ENCODE peak calls at places on chromosomes 16 and 17, in four cellular contexts. One of them, this sample, is unnamed.

GRCh38 chr16:81401035-81401950 is 43.3 kb upstream of the CMIP start:
- DNase-seq in naive B cell: no peak
- DNase-seq in KBM-7: no peak
- DNase-seq in fibroblast of the conjunctiva: peak
- DNase-seq in this sample: no peak

GRCh38 chr17:77723909-77724875 is 234.3 kb upstream of the TNRC6C start:
- DNase-seq in naive B cell: no peak
- DNase-seq in KBM-7: no peak
- DNase-seq in fibroblast of the conjunctiva: no peak
- DNase-seq in this sample: no peak

GRCh38 chr16:51898872-51899271 is 648.1 kb downstream of the TOX3 start:
- DNase-seq in naive B cell: no peak
- DNase-seq in KBM-7: no peak
- DNase-seq in fibroblast of the conjunctiva: no peak
- DNase-seq in this sample: no peak

GRCh38 chr17:1943432-1943802 is 81.7 kb downstream of the RTN4RL1 start:
- DNase-seq in naive B cell: no peak
- DNase-seq in KBM-7: no peak
- DNase-seq in fibroblast of the conjunctiva: no peak
- DNase-seq in this sample: no peak

GRCh38 chr16:66502020-66502913 is 47.7 kb downstream of the TK2 start:
- DNase-seq in naive B cell: no peak
- DNase-seq in KBM-7: no peak
- DNase-seq in fibroblast of the conjunctiva: peak
- DNase-seq in this sample: peak

GRCh38 chr16:67146523-67147357 is 4.1 kb downstream of the B3GNT9 start:
- DNase-seq in naive B cell: no peak
- DNase-seq in KBM-7: no peak
- DNase-seq in fibroblast of the conjunctiva: no peak
- DNase-seq in this sample: no peak

GRCh38 chr17:59423137-59423703 is 91.8 kb downstream of the YPEL2 start:
- DNase-seq in naive B cell: no peak
- DNase-seq in KBM-7: no peak
- DNase-seq in fibroblast of the conjunctiva: no peak
- DNase-seq in this sample: no peak

GRCh38 chr16:29730649-29731048 is 15.1 kb downstream of the C16orf54 start:
- DNase-seq in naive B cell: no peak
- DNase-seq in KBM-7: no peak
- DNase-seq in fibroblast of the conjunctiva: no peak
- DNase-seq in this sample: no peak

GRCh38 chr16:48317614-48318013 is 67.6 kb downstream of the SIAH1 start:
- DNase-seq in naive B cell: no peak
- DNase-seq in KBM-7: peak
- DNase-seq in fibroblast of the conjunctiva: no peak
- DNase-seq in this sample: no peak

GRCh38 chr16:79662673-79663313 is 62.3 kb upstream of the MAF start:
- DNase-seq in naive B cell: no peak
- DNase-seq in KBM-7: no peak
- DNase-seq in fibroblast of the conjunctiva: no peak
- DNase-seq in this sample: no peak

GRCh38 chr16:72013888-72014538 is 5.5 kb downstream of the DHODH start:
- DNase-seq in naive B cell: no peak
- DNase-seq in KBM-7: peak
- DNase-seq in fibroblast of the conjunctiva: no peak
- DNase-seq in this sample: no peak

GRCh38 chr17:28916302-28916934 is 13.5 kb upstream of the DHRS13 start:
- DNase-seq in naive B cell: peak
- DNase-seq in KBM-7: peak
- DNase-seq in fibroblast of the conjunctiva: peak
- DNase-seq in this sample: no peak

GRCh38 chr17:18159551-18160120 is 24.0 kb upstream of the ALKBH5 start:
- DNase-seq in naive B cell: no peak
- DNase-seq in KBM-7: no peak
- DNase-seq in fibroblast of the conjunctiva: no peak
- DNase-seq in this sample: no peak

GRCh38 chr17:45287526-45288264 is 25.8 kb upstream of the SPATA32 start:
- DNase-seq in naive B cell: no peak
- DNase-seq in KBM-7: no peak
- DNase-seq in fibroblast of the conjunctiva: no peak
- DNase-seq in this sample: no peak

GRCh38 chr17:35612924-35613521 is 25.9 kb downstream of the AP2B1 start:
- DNase-seq in naive B cell: peak
- DNase-seq in KBM-7: peak
- DNase-seq in fibroblast of the conjunctiva: peak
- DNase-seq in this sample: peak

GRCh38 chr17:77354721-77355455 is 214.1 kb downstream of the SEC14L1 start:
- DNase-seq in naive B cell: no peak
- DNase-seq in KBM-7: no peak
- DNase-seq in fibroblast of the conjunctiva: peak
- DNase-seq in this sample: no peak

GRCh38 chr17:40612510-40613244 is 34.9 kb downstream of the SMARCE1 start:
- DNase-seq in naive B cell: no peak
- DNase-seq in KBM-7: no peak
- DNase-seq in fibroblast of the conjunctiva: no peak
- DNase-seq in this sample: no peak

GRCh38 chr17:3385869-3386816 is at the start of gene OR3A2:
- DNase-seq in naive B cell: no peak
- DNase-seq in KBM-7: no peak
- DNase-seq in fibroblast of the conjunctiva: no peak
- DNase-seq in this sample: no peak

GRCh38 chr17:31663576-31663975 is 195.5 kb downstream of the COPRS start:
- DNase-seq in naive B cell: no peak
- DNase-seq in KBM-7: no peak
- DNase-seq in fibroblast of the conjunctiva: no peak
- DNase-seq in this sample: no peak

GRCh38 chr17:82120148-82120547 is 22.1 kb upstream of the FASN start:
- DNase-seq in naive B cell: no peak
- DNase-seq in KBM-7: no peak
- DNase-seq in fibroblast of the conjunctiva: no peak
- DNase-seq in this sample: no peak

GRCh38 chr16:87806608-87807546 is 41.1 kb upstream of the KLHDC4 start:
- DNase-seq in naive B cell: peak
- DNase-seq in KBM-7: peak
- DNase-seq in fibroblast of the conjunctiva: peak
- DNase-seq in this sample: peak

GRCh38 chr17:1087381-1088241 is 90.7 kb downstream of the TIMM22 start:
- DNase-seq in naive B cell: no peak
- DNase-seq in KBM-7: no peak
- DNase-seq in fibroblast of the conjunctiva: no peak
- DNase-seq in this sample: no peak

GRCh38 chr17:27506348-27507218 is 50.3 kb downstream of the KSR1 start:
- DNase-seq in naive B cell: peak
- DNase-seq in KBM-7: no peak
- DNase-seq in fibroblast of the conjunctiva: no peak
- DNase-seq in this sample: no peak

GRCh38 chr16:27677300-27677699 is 127.4 kb downstream of the KATNIP start:
- DNase-seq in naive B cell: no peak
- DNase-seq in KBM-7: no peak
- DNase-seq in fibroblast of the conjunctiva: no peak
- DNase-seq in this sample: no peak

GRCh38 chr17:6061290-6061689 is 8.9 kb upstream of the WSCD1 start:
- DNase-seq in naive B cell: no peak
- DNase-seq in KBM-7: no peak
- DNase-seq in fibroblast of the conjunctiva: peak
- DNase-seq in this sample: no peak

GRCh38 chr17:69733171-69734014 is 318.9 kb downstream of the MAP2K6 start:
- DNase-seq in naive B cell: no peak
- DNase-seq in KBM-7: no peak
- DNase-seq in fibroblast of the conjunctiva: peak
- DNase-seq in this sample: no peak

GRCh38 chr16:86566966-86567700 is 504 bp downstream of the FOXC2 start:
- DNase-seq in naive B cell: no peak
- DNase-seq in KBM-7: no peak
- DNase-seq in fibroblast of the conjunctiva: no peak
- DNase-seq in this sample: no peak

GRCh38 chr17:58092101-58092796 is 9.0 kb downstream of the DYNLL2 start:
- DNase-seq in naive B cell: no peak
- DNase-seq in KBM-7: no peak
- DNase-seq in fibroblast of the conjunctiva: no peak
- DNase-seq in this sample: no peak

GRCh38 chr16:12535535-12536411 is 267.9 kb downstream of the CPPED1 start:
- DNase-seq in naive B cell: no peak
- DNase-seq in KBM-7: no peak
- DNase-seq in fibroblast of the conjunctiva: no peak
- DNase-seq in this sample: no peak

GRCh38 chr17:77839324-77840155 is 119.0 kb upstream of the TNRC6C start:
- DNase-seq in naive B cell: no peak
- DNase-seq in KBM-7: no peak
- DNase-seq in fibroblast of the conjunctiva: no peak
- DNase-seq in this sample: no peak

GRCh38 chr17:31739300-31739699 is 119.7 kb downstream of the COPRS start:
- DNase-seq in naive B cell: no peak
- DNase-seq in KBM-7: no peak
- DNase-seq in fibroblast of the conjunctiva: peak
- DNase-seq in this sample: no peak

This sample was measured in GF-D8.